ENCODE peak calls at places on chromosomes 16 and 17, in eight cellular contexts. One of them, this sample, is unnamed.

GRCh38 chr17:49259663-49260010 is 29.1 kb upstream of the PHOSPHO1 start:
- DNase-seq in heart left ventricle: peak
- DNase-seq in spleen: no peak
- DNase-seq in ovary: no peak
- DNase-seq in HepG2: no peak
- DNase-seq in stomach: no peak
- DNase-seq in IMR-90: no peak
- DNase-seq in NB4: peak
- DNase-seq in this sample: no peak

GRCh38 chr17:21287703-21288449 is 3.4 kb downstream of the MAP2K3 start:
- DNase-seq in NB4: peak
- DNase-seq in HepG2: peak
- DNase-seq in ovary: peak
- DNase-seq in IMR-90: peak
- DNase-seq in heart left ventricle: peak
- DNase-seq in spleen: peak
- DNase-seq in stomach: peak
- DNase-seq in this sample: peak

GRCh38 chr16:20681821-20682736 is 15.4 kb downstream of the ACSM1 start:
- DNase-seq in heart left ventricle: no peak
- DNase-seq in ovary: no peak
- DNase-seq in NB4: no peak
- DNase-seq in stomach: no peak
- DNase-seq in spleen: no peak
- DNase-seq in HepG2: no peak
- DNase-seq in IMR-90: no peak
- DNase-seq in this sample: no peak

GRCh38 chr16:73732681-73733080 is 563.9 kb upstream of the PSMD7 start:
- DNase-seq in HepG2: no peak
- DNase-seq in IMR-90: no peak
- DNase-seq in stomach: no peak
- DNase-seq in spleen: no peak
- DNase-seq in ovary: no peak
- DNase-seq in heart left ventricle: no peak
- DNase-seq in NB4: no peak
- DNase-seq in this sample: no peak

GRCh38 chr17:59812139-59812538 is 80.6 kb downstream of the TUBD1 start:
- DNase-seq in HepG2: no peak
- DNase-seq in spleen: no peak
- DNase-seq in IMR-90: no peak
- DNase-seq in stomach: no peak
- DNase-seq in NB4: peak
- DNase-seq in heart left ventricle: no peak
- DNase-seq in ovary: no peak
- DNase-seq in this sample: no peak

GRCh38 chr17:17675925-17676534 is 5.2 kb upstream of the RAI1 start:
- DNase-seq in IMR-90: peak
- DNase-seq in ovary: no peak
- DNase-seq in stomach: no peak
- DNase-seq in HepG2: no peak
- DNase-seq in spleen: peak
- DNase-seq in NB4: no peak
- DNase-seq in heart left ventricle: no peak
- DNase-seq in this sample: no peak

GRCh38 chr17:62630365-62631085 is 3.1 kb downstream of the MRC2 start:
- DNase-seq in ovary: no peak
- DNase-seq in spleen: no peak
- DNase-seq in HepG2: no peak
- DNase-seq in IMR-90: peak
- DNase-seq in stomach: no peak
- DNase-seq in NB4: no peak
- DNase-seq in heart left ventricle: no peak
- DNase-seq in this sample: no peak

GRCh38 chr17:75181608-75182318 is 996 bp downstream of the SUMO2 start:
- DNase-seq in NB4: peak
- DNase-seq in IMR-90: no peak
- DNase-seq in HepG2: no peak
- DNase-seq in heart left ventricle: no peak
- DNase-seq in stomach: peak
- DNase-seq in spleen: no peak
- DNase-seq in ovary: peak
- DNase-seq in this sample: no peak

GRCh38 chr17:76586741-76587487 is 1.3 kb upstream of the ST6GALNAC2 start:
- DNase-seq in ovary: no peak
- DNase-seq in stomach: no peak
- DNase-seq in heart left ventricle: no peak
- DNase-seq in IMR-90: no peak
- DNase-seq in HepG2: no peak
- DNase-seq in NB4: no peak
- DNase-seq in spleen: no peak
- DNase-seq in this sample: no peak

GRCh38 chr16:69321080-69321479 is 9.3 kb downstream of the PDF start:
- DNase-seq in NB4: no peak
- DNase-seq in stomach: no peak
- DNase-seq in heart left ventricle: no peak
- DNase-seq in HepG2: no peak
- DNase-seq in ovary: no peak
- DNase-seq in spleen: peak
- DNase-seq in IMR-90: no peak
- DNase-seq in this sample: no peak

GRCh38 chr16:4115209-4115940 is 867 bp downstream of the ADCY9 start:
- DNase-seq in IMR-90: peak
- DNase-seq in HepG2: no peak
- DNase-seq in spleen: peak
- DNase-seq in heart left ventricle: peak
- DNase-seq in ovary: peak
- DNase-seq in NB4: peak
- DNase-seq in stomach: peak
- DNase-seq in this sample: no peak

GRCh38 chr16:4114257-4115208 is 1.7 kb downstream of the ADCY9 start:
- DNase-seq in stomach: no peak
- DNase-seq in HepG2: no peak
- DNase-seq in NB4: no peak
- DNase-seq in ovary: peak
- DNase-seq in IMR-90: no peak
- DNase-seq in heart left ventricle: peak
- DNase-seq in spleen: peak
- DNase-seq in this sample: no peak

GRCh38 chr16:4115941-4116327 is 308 bp downstream of the ADCY9 start:
- DNase-seq in stomach: no peak
- DNase-seq in ovary: no peak
- DNase-seq in NB4: no peak
- DNase-seq in heart left ventricle: no peak
- DNase-seq in IMR-90: no peak
- DNase-seq in spleen: no peak
- DNase-seq in HepG2: no peak
- DNase-seq in this sample: no peak

GRCh38 chr16:4117250-4117578 is 972 bp upstream of the ADCY9 start:
- DNase-seq in IMR-90: no peak
- DNase-seq in spleen: peak
- DNase-seq in ovary: no peak
- DNase-seq in stomach: no peak
- DNase-seq in heart left ventricle: no peak
- DNase-seq in HepG2: no peak
- DNase-seq in NB4: no peak
- DNase-seq in this sample: no peak

GRCh38 chr16:4116328-4117249 is at the start of gene ADCY9:
- DNase-seq in ovary: peak
- DNase-seq in spleen: peak
- DNase-seq in heart left ventricle: peak
- DNase-seq in HepG2: peak
- DNase-seq in IMR-90: peak
- DNase-seq in stomach: peak
- DNase-seq in NB4: peak
- DNase-seq in this sample: no peak
- TF ChIP-seq POLR2A in ovary: peak
- TF ChIP-seq POLR2A in spleen: no peak
- TF ChIP-seq POLR2A in heart left ventricle: peak
- TF ChIP-seq POLR2A in HepG2: peak
- TF ChIP-seq POLR2A in IMR-90: peak
- TF ChIP-seq POLR2A in stomach: no peak
- TF ChIP-seq POLR2A in NB4: peak
- TF ChIP-seq POLR2A in this sample: peak

DNA sequence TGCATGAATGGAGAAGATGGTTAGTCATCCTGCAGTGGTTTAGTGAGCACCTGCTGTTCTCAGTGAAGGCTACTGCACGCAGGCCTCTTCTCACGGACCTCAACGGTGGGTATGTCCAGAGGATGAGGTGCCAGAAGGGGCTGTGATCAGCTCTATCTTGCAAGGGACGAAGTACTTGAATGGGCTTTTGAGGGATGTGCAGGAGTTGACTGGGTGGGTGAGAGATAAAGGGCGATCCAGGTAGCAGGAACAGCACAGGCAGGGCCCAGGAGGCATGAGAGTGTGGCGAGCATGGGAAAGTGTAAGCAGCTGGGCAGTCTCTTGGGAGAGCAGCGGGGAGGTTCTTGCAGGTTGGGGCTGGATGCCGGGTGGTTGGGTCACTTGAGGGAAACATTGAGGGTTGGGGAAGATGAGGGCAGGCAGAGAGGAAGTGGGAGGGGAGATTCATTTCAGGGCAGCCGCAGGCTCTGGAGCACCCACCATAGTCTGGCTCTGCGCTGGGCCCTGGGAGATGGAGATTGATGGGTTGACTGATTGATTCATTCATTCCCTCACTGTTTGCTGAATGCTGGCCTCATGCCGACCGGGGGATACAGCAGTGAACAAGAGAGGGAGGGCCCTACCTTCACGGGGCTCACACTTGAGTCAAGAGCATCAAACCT is 115.1 kb upstream of the CIBAR2 start:
- DNase-seq in spleen: no peak
- DNase-seq in heart left ventricle: no peak
- DNase-seq in ovary: no peak
- DNase-seq in IMR-90: no peak
- DNase-seq in stomach: no peak
- DNase-seq in NB4: peak
- DNase-seq in HepG2: no peak
- DNase-seq in this sample: no peak
- TF ChIP-seq POLR2A in spleen: no peak
- TF ChIP-seq POLR2A in heart left ventricle: no peak
- TF ChIP-seq POLR2A in ovary: no peak
- TF ChIP-seq POLR2A in IMR-90: no peak
- TF ChIP-seq POLR2A in stomach: no peak
- TF ChIP-seq POLR2A in NB4: no peak
- TF ChIP-seq POLR2A in HepG2: no peak
- TF ChIP-seq POLR2A in this sample: no peak

DNA sequence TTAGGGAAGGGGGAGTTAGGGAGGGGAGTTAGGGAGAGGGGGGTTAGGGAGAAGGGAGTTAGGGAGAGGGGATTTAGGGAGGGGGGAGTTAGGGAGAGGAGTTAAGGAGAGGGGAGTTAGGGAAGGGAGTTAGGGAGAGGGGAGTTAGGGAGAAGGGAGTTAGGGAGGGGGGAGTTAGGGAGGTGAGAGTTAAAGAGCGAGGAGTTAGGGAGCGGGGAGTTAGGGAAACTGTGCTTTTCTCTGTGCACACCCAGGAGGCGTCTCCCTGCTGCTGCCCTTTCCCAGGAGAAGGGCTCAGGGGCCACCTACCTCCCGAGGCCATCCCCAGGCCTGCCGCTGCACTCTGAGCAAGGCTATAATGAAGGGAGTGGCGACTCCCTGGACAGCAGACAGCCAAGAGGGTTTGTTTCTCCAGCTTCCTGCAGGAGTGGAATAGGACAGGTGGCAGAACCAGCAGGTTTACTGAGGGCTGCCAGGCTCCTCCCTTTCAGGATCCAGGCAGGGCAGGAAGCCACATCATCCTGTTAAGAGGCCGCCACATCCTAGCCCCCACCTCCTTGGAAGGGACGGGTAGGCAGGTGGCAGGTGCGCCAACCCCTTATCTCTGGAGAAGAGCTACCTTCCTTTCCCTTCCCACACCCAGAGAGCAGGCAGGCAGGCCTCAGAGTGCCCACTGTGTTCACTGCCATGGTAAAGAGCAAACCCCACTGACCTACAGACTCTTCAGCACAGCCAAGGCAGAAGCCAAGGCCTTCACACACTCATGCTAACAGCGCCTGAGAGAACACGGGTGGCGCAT is 4.3 kb downstream of the CANT1 start:
- DNase-seq in IMR-90: no peak
- DNase-seq in stomach: peak
- DNase-seq in ovary: peak
- DNase-seq in HepG2: no peak
- DNase-seq in heart left ventricle: no peak
- DNase-seq in NB4: no peak
- DNase-seq in spleen: no peak
- DNase-seq in this sample: no peak
- TF ChIP-seq POLR2A in IMR-90: no peak
- TF ChIP-seq POLR2A in stomach: no peak
- TF ChIP-seq POLR2A in ovary: no peak
- TF ChIP-seq POLR2A in HepG2: no peak
- TF ChIP-seq POLR2A in heart left ventricle: no peak
- TF ChIP-seq POLR2A in NB4: no peak
- TF ChIP-seq POLR2A in spleen: no peak
- TF ChIP-seq POLR2A in this sample: no peak

GRCh38 chr16:31467151-31467550 is 4.8 kb upstream of the TGFB1I1 start:
- DNase-seq in NB4: peak
- DNase-seq in IMR-90: no peak
- DNase-seq in HepG2: no peak
- DNase-seq in stomach: no peak
- DNase-seq in spleen: peak
- DNase-seq in heart left ventricle: no peak
- DNase-seq in ovary: peak
- DNase-seq in this sample: no peak
- TF ChIP-seq POLR2A in NB4: peak
- TF ChIP-seq POLR2A in IMR-90: no peak
- TF ChIP-seq POLR2A in HepG2: no peak
- TF ChIP-seq POLR2A in stomach: no peak
- TF ChIP-seq POLR2A in spleen: no peak
- TF ChIP-seq POLR2A in heart left ventricle: no peak
- TF ChIP-seq POLR2A in ovary: no peak
- TF ChIP-seq POLR2A in this sample: no peak

DNA sequence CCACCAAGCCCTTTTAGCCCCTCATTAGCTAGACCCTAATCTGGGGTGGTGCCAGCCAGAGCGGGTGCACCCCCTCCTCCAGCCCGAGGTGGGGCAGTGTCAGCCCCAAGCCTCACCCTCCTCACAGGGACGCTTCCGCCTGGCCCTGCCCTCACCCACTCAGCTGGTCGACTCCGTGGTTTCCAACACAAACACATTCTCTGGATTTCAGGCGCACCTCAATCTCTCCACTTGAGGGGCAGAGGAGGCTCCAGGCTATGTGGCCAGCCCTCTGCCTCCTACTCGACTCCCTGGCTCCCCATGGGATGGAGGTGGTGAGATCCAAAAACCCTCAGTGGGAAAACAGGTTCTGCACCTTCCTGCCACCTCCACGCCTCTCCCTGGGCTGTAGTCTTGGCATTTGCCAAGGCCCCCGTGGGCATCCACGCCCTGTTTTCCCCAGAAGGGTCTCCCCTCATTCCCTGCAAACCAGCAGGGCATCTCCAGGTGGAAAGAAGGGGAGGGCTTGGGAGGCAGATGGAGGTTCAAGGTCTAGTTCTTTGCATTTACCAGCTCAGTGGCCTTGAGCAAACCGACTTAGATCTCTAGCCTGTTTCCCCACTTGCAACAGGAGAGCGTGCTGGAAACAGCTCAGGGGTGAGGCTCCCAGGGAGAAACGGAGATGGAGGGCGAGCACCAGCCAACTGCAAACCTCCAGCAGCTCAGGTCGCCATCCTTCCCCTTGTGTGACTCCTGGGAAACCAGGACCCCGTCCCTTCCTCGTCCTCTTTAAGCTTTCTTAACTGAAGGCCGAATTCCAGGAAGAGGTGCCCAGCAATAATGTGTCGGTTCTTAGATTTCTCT is 1.7 kb downstream of the EMP2 start:
- DNase-seq in ovary: peak
- DNase-seq in spleen: no peak
- DNase-seq in NB4: no peak
- DNase-seq in HepG2: peak
- DNase-seq in IMR-90: no peak
- DNase-seq in stomach: peak
- DNase-seq in heart left ventricle: peak
- DNase-seq in this sample: no peak
- TF ChIP-seq POLR2A in ovary: no peak
- TF ChIP-seq POLR2A in spleen: no peak
- TF ChIP-seq POLR2A in NB4: no peak
- TF ChIP-seq POLR2A in HepG2: peak
- TF ChIP-seq POLR2A in IMR-90: no peak
- TF ChIP-seq POLR2A in stomach: no peak
- TF ChIP-seq POLR2A in heart left ventricle: no peak
- TF ChIP-seq POLR2A in this sample: no peak

This sample was measured in esophagus squamous epithelium.